ENCODE peak calls at places on chromosomes 11 and 22, in four cellular contexts. E, F, U and C are unnamed samples.

GRCh38 chr11:96481806-96482592 is 92.2 kb downstream of the JRKL start:
- DNase-seq in U (no peak), F (no peak), E (no peak), C (no peak)

GRCh38 chr11:2314525-2315394 is 12.9 kb downstream of the TSPAN32 start:
- DNase-seq in E (peak), U (no peak), F (no peak), C (no peak)

GRCh38 chr11:130476200-130476921 is 27.9 kb downstream of the ADAMTS15 start:
- DNase-seq in U (no peak), F (no peak), E (no peak), C (no peak)

GRCh38 chr22:50677493-50678217 is 5.0 kb downstream of the SHANK3 start:
- DNase-seq in F (no peak), U (no peak), E (peak), C (no peak)

GRCh38 chr11:83827520-83827919 is 541.4 kb upstream of the CCDC90B start:
- DNase-seq in F (no peak), U (no peak), E (no peak), C (no peak)

GRCh38 chr11:61406067-61406466 is 13.7 kb downstream of the TMEM216 start:
- DNase-seq in E (no peak), F (no peak), U (no peak), C (no peak)

GRCh38 chr11:46906596-46906995 is 11.8 kb downstream of the LRP4 start:
- DNase-seq in E (peak), F (no peak), U (no peak), C (no peak)

GRCh38 chr11:61152816-61153592 is 8.2 kb downstream of the VPS37C start:
- DNase-seq in E (no peak), U (peak), F (peak), C (peak)

GRCh38 chr11:118401880-118402590 is 629 bp downstream of the ATP5MG start:
- DNase-seq in U (peak), E (no peak), F (no peak), C (peak)

GRCh38 chr11:100647861-100648260 is 39.2 kb upstream of the ARHGAP42 start:
- DNase-seq in F (no peak), E (no peak), U (no peak), C (no peak)

GRCh38 chr22:19959043-19959586 is 17.5 kb upstream of the TXNRD2 start:
- DNase-seq in E (peak), U (no peak), F (peak), C (peak)

GRCh38 chr11:45847908-45848316 is 637 bp downstream of the CRY2 start:
- DNase-seq in E (peak), F (peak), U (peak), C (peak)

GRCh38 chr11:77287615-77288273 is 13.7 kb downstream of the GDPD4 start:
- DNase-seq in U (peak), E (no peak), F (no peak), C (peak)

GRCh38 chr22:24564376-24565058 is 8.7 kb downstream of the SNRPD3 start:
- DNase-seq in E (no peak), F (no peak), U (no peak), C (no peak)

GRCh38 chr22:21641417-21641794 is 696 bp upstream of the SDF2L1 start:
- DNase-seq in U (peak), E (peak), F (peak), C (peak)

GRCh38 chr11:32088117-32088941 is 2.5 kb upstream of the RCN1 start:
- DNase-seq in E (peak), F (peak), U (peak), C (peak)

GRCh38 chr11:132244871-132245557 is 874.6 kb downstream of the NTM start:
- DNase-seq in F (no peak), E (no peak), U (no peak), C (no peak)

GRCh38 chr11:30852091-30852490 is 265.9 kb upstream of the MPPED2 start:
- DNase-seq in E (no peak), U (no peak), F (no peak), C (no peak)

GRCh38 chr11:19632435-19632834 is 80.2 kb upstream of the NAV2 start:
- DNase-seq in E (no peak), F (no peak), U (peak), C (no peak)

GRCh38 chr22:49305215-49305965 is 522.3 kb downstream of the BRD1 start:
- DNase-seq in U (peak), E (peak), F (peak), C (no peak)

GRCh38 chr22:30325065-30325720 is 1.5 kb downstream of the TBC1D10A start:
- DNase-seq in F (peak), E (peak), U (peak), C (peak)

GRCh38 chr11:116929393-116930090 is 92.1 kb upstream of the APOA1 start:
- DNase-seq in U (no peak), E (no peak), F (no peak), C (no peak)

GRCh38 chr11:29435421-29435820 is 581.4 kb downstream of the KCNA4 start:
- DNase-seq in U (no peak), E (no peak), F (no peak), C (no peak)

GRCh38 chr11:71332046-71332445 is 79.7 kb upstream of the SHANK2 start:
- DNase-seq in F (no peak), U (no peak), E (peak), C (no peak)

GRCh38 chr11:96168623-96169022 is 174.4 kb downstream of the MAML2 start:
- DNase-seq in U (peak), F (peak), E (no peak), C (peak)

GRCh38 chr11:40140560-40140959 is 1318.9 kb downstream of the LRRC4C start:
- DNase-seq in U (no peak), F (no peak), E (no peak), C (no peak)

GRCh38 chr11:62540804-62541671 is 5.6 kb downstream of the AHNAK start:
- DNase-seq in U (no peak), F (no peak), E (no peak), C (no peak)

GRCh38 chr11:68575025-68575665 is 109.2 kb upstream of the GAL start:
- DNase-seq in F (no peak), U (no peak), E (no peak), C (no peak)

GRCh38 chr11:2751523-2752203 is 51.9 kb upstream of the KCNQ1OT1 start:
- DNase-seq in F (no peak), E (no peak), U (no peak), C (no peak)

GRCh38 chr11:117570701-117571100 is 226.3 kb downstream of the DSCAML1 start:
- DNase-seq in U (no peak), E (no peak), F (no peak), C (no peak)

GRCh38 chr22:43745783-43746356 is 66.2 kb downstream of the EFCAB6 start:
- DNase-seq in E (no peak), F (no peak), U (no peak), C (no peak)

GRCh38 chr11:23359297-23359696 is 499.0 kb upstream of the CCDC179 start:
- DNase-seq in U (peak), F (no peak), E (no peak), C (peak)

GRCh38 chr22:46070215-46070721 is 80.1 kb upstream of the PPARA start:
- DNase-seq in E (peak), F (peak), U (peak), C (peak)

GRCh38 chr11:93743316-93743715 is 1.8 kb downstream of the C11orf54 start:
- DNase-seq in U (no peak), E (no peak), F (no peak), C (no peak)

GRCh38 chr11:132142554-132142953 is 772.1 kb downstream of the NTM start:
- DNase-seq in E (no peak), U (no peak), F (no peak), C (no peak)

GRCh38 chr11:35514481-35514880 is 10.9 kb downstream of the PAMR1 start:
- DNase-seq in F (no peak), U (no peak), E (no peak), C (no peak)

DNA sequence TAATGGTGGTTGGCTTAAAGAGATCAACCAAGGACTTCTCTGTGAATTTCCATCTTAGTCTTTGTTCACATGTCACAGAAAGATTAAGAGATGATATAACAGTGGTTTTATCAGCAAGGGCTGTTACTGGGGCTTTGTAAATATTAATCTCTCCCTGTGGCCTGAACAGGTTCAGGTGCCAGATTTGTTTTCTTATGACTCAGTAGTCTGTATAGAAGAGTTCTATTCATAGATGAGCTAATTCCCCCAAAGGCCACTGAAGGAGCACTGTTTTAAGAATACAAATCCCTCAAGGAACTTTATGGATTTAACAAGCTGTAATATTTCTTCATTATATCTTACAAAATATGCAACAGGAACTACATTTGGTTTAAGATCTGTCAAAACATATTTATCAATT is 50.4 kb downstream of the TCP11L1 start:
- DNase-seq in E (no peak), F (peak), U (peak), C (no peak)
- TF ChIP-seq CTCF in E (no peak), F (no peak), U (no peak), C (no peak)

DNA sequence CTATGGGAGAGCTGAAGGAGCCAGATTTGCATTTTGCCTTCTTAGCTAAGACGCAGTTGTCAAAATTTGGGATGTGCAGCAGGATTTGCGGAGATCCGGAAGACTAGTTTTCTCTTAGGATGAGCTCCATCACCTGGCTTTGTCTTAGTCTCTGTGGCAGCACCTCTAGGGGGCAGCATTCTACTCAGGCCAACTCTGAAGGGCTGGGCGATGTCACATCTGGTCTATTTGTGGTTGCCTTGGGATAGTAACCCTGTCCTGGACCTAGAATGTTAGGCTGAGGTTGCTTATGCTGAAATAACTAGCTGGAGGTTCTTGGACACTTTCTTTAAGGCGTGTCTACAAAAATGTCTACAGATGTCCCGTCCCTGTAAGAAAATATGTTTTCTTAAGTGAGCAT is 116.2 kb downstream of the FAT3 start:
- DNase-seq in U (peak), E (no peak), F (peak), C (no peak)
- TF ChIP-seq CTCF in U (peak), E (no peak), F (peak), C (peak)

GRCh38 chr11:112086422-112087191 is at the start of the genes SDHD and TIMM8B:
- DNase-seq in U (peak), E (peak), F (peak), C (peak)
- TF ChIP-seq CTCF in U (peak), E (no peak), F (no peak), C (no peak)

DNA sequence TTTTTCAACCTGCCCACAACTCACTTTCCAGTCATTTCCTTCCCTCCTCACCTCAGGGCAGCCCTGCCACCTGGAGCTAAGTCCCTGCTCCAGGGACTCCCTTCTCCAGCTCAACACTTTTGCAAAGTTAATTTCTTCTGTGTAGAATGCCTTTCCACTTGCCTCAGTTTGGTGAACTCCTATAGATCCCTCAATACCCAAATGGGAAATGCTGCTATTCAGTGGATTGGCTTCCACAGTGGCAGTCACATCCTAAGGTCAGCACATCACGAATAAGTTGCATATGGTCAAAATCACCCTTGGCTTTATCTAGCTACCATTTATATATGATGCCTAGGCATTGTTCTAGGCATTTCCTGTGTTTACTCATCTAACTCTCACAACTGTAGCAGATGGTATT is 23.6 kb downstream of the GDPD5 start:
- DNase-seq in U (no peak), F (no peak), E (no peak), C (no peak)
- TF ChIP-seq CTCF in U (no peak), F (no peak), E (no peak), C (no peak)

GRCh38 chr11:14454861-14455632 is 44.6 kb downstream of the COPB1 start:
- DNase-seq in E (no peak), U (peak), F (no peak), C (no peak)
- TF ChIP-seq CTCF in E (peak), U (peak), F (peak), C (peak)

GRCh38 chr22:23070418-23071162 is at the start of gene GNAZ:
- DNase-seq in E (no peak), U (no peak), F (no peak), C (no peak)
- TF ChIP-seq CTCF in E (no peak), U (no peak), F (no peak), C (no peak)

GRCh38 chr22:23533328-23533762 is 46.7 kb downstream of the IGLL1 start:
- DNase-seq in U (no peak), E (no peak), F (peak), C (no peak)
- TF ChIP-seq CTCF in U (no peak), E (no peak), F (peak), C (peak)

DNA sequence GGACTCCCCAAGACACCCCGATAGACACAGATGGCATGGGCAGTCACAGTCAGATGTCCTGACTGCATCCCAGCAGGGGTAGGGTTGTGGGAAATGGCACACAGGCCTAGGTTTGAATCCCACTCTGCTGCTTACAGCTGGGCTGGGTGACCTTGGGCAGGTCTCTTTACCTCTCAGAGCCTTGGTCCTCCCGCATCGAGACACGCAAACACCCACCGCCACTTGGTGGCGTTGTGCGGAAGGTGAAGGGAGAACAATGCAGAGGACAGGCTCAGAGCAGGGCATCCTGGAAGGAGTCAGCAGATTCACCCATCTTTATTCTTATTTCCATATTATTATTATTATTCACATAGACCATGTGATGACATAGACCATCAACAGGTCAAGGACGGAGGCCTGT is 140.5 kb downstream of the MIAT start:
- DNase-seq in F (no peak), E (no peak), U (no peak), C (no peak)
- TF ChIP-seq CTCF in F (no peak), E (no peak), U (no peak), C (peak)